ENCODE peak calls at places on chromosomes 1 and 21, in six cellular contexts. L is kidney tubule cell; H is colonic mucosa; E is NCI-H345; W is GM12891; Y is activated CD4-positive, CD25-positive, alpha-beta regulatory T cell. A is an unnamed sample.

GRCh38 chr1:167631987-167632680 is 2.1 kb downstream of the RCSD1 start:
- DNase-seq in L (no peak), H (no peak), E (no peak), W (no peak), Y (no peak), A (no peak)

GRCh38 chr21:41167348-41168342 is at the start of gene BACE2:
- DNase-seq in L (peak), H (peak), E (peak), W (peak), Y (no peak), A (peak)

GRCh38 chr1:54681396-54681795 is 34.3 kb upstream of the TTC4 start:
- DNase-seq in L (peak), H (no peak), E (peak), W (no peak), Y (no peak), A (peak)

GRCh38 chr1:48182441-48182840 is 40.1 kb upstream of the SLC5A9 start:
- DNase-seq in L (peak), H (no peak), E (peak), W (no peak), Y (no peak), A (no peak)

GRCh38 chr21:14863745-14864210 is 201.0 kb downstream of the NRIP1 start:
- DNase-seq in L (peak), H (no peak), E (no peak), W (no peak), Y (no peak), A (no peak)

GRCh38 chr1:25527226-25527846 is 16.1 kb upstream of the LDLRAP1 start:
- DNase-seq in L (no peak), H (no peak), E (no peak), W (no peak), Y (no peak), A (no peak)

GRCh38 chr1:229253170-229253974 is 17.5 kb upstream of the RAB4A start:
- DNase-seq in L (peak), H (no peak), E (peak), W (no peak), Y (no peak), A (peak)

GRCh38 chr1:50750021-50750619 is 209.9 kb downstream of the FAF1 start:
- DNase-seq in L (peak), H (no peak), E (peak), W (no peak), Y (no peak), A (peak)

GRCh38 chr21:32771134-32771523 is 426 bp downstream of the PAXBP1 start:
- DNase-seq in L (peak), H (peak), E (peak), W (peak), Y (peak), A (peak)

GRCh38 chr1:9842073-9842711 is 18.4 kb upstream of the CLSTN1 start:
- DNase-seq in L (no peak), H (no peak), E (peak), W (no peak), Y (no peak), A (no peak)

GRCh38 chr1:113519561-113519960 is 129.2 kb downstream of the MAGI3 start:
- DNase-seq in L (peak), H (no peak), E (no peak), W (no peak), Y (no peak), A (no peak)

GRCh38 chr1:201597551-201598230 is 58.8 kb downstream of the NAV1 start:
- DNase-seq in L (peak), H (peak), E (peak), W (no peak), Y (no peak), A (no peak)

A was measured in GM23338.